ENCODE peak calls at places on chromosome 2, in seven cellular contexts. One of them, this sample, is unnamed.

GRCh38 chr2:232593931-232594330 is 39.5 kb upstream of the EFHD1 start:
- DNase-seq in stimulated activated CD4-positive, alpha-beta T cell treated with anti-CD3 and anti-CD28 coated beads, Interleukin-4, amount 100 ng/mL, for 48 hours: no peak
- DNase-seq in right lobe of liver: no peak
- DNase-seq in activated CD4-positive, CD25-positive, alpha-beta regulatory T cell: no peak
- DNase-seq in naive thymus-derived CD4-positive, alpha-beta T cell: no peak
- DNase-seq in stimulated activated naive CD8-positive, alpha-beta T cell treated with anti-CD3 and anti-CD28 coated beads, Interleukin-15, amount 100 ng/mL, for 72 hours: no peak
- DNase-seq in KBM-7: no peak
- DNase-seq in this sample: no peak

GRCh38 chr2:71997843-71998242 is 149.8 kb downstream of the CYP26B1 start:
- DNase-seq in stimulated activated CD4-positive, alpha-beta T cell treated with anti-CD3 and anti-CD28 coated beads, Interleukin-4, amount 100 ng/mL, for 48 hours: no peak
- DNase-seq in right lobe of liver: no peak
- DNase-seq in activated CD4-positive, CD25-positive, alpha-beta regulatory T cell: no peak
- DNase-seq in naive thymus-derived CD4-positive, alpha-beta T cell: no peak
- DNase-seq in stimulated activated naive CD8-positive, alpha-beta T cell treated with anti-CD3 and anti-CD28 coated beads, Interleukin-15, amount 100 ng/mL, for 72 hours: no peak
- DNase-seq in KBM-7: no peak
- DNase-seq in this sample: no peak

GRCh38 chr2:234137400-234138014 is 87.0 kb downstream of the SPP2 start:
- DNase-seq in stimulated activated CD4-positive, alpha-beta T cell treated with anti-CD3 and anti-CD28 coated beads, Interleukin-4, amount 100 ng/mL, for 48 hours: no peak
- DNase-seq in right lobe of liver: no peak
- DNase-seq in activated CD4-positive, CD25-positive, alpha-beta regulatory T cell: no peak
- DNase-seq in naive thymus-derived CD4-positive, alpha-beta T cell: peak
- DNase-seq in stimulated activated naive CD8-positive, alpha-beta T cell treated with anti-CD3 and anti-CD28 coated beads, Interleukin-15, amount 100 ng/mL, for 72 hours: no peak
- DNase-seq in KBM-7: no peak
- DNase-seq in this sample: no peak

GRCh38 chr2:230942920-230943896 is 18.2 kb upstream of the GPR55 start:
- DNase-seq in stimulated activated CD4-positive, alpha-beta T cell treated with anti-CD3 and anti-CD28 coated beads, Interleukin-4, amount 100 ng/mL, for 48 hours: peak
- DNase-seq in right lobe of liver: no peak
- DNase-seq in activated CD4-positive, CD25-positive, alpha-beta regulatory T cell: no peak
- DNase-seq in naive thymus-derived CD4-positive, alpha-beta T cell: no peak
- DNase-seq in stimulated activated naive CD8-positive, alpha-beta T cell treated with anti-CD3 and anti-CD28 coated beads, Interleukin-15, amount 100 ng/mL, for 72 hours: peak
- DNase-seq in KBM-7: peak
- DNase-seq in this sample: peak

GRCh38 chr2:24439971-24440340 is 51.1 kb upstream of the NCOA1 start:
- DNase-seq in stimulated activated CD4-positive, alpha-beta T cell treated with anti-CD3 and anti-CD28 coated beads, Interleukin-4, amount 100 ng/mL, for 48 hours: no peak
- DNase-seq in right lobe of liver: no peak
- DNase-seq in activated CD4-positive, CD25-positive, alpha-beta regulatory T cell: no peak
- DNase-seq in naive thymus-derived CD4-positive, alpha-beta T cell: no peak
- DNase-seq in stimulated activated naive CD8-positive, alpha-beta T cell treated with anti-CD3 and anti-CD28 coated beads, Interleukin-15, amount 100 ng/mL, for 72 hours: no peak
- DNase-seq in KBM-7: no peak
- DNase-seq in this sample: no peak

GRCh38 chr2:101720732-101721131 is 23.2 kb downstream of the MAP4K4 start:
- DNase-seq in stimulated activated CD4-positive, alpha-beta T cell treated with anti-CD3 and anti-CD28 coated beads, Interleukin-4, amount 100 ng/mL, for 48 hours: no peak
- DNase-seq in right lobe of liver: no peak
- DNase-seq in activated CD4-positive, CD25-positive, alpha-beta regulatory T cell: no peak
- DNase-seq in naive thymus-derived CD4-positive, alpha-beta T cell: no peak
- DNase-seq in stimulated activated naive CD8-positive, alpha-beta T cell treated with anti-CD3 and anti-CD28 coated beads, Interleukin-15, amount 100 ng/mL, for 72 hours: no peak
- DNase-seq in KBM-7: no peak
- DNase-seq in this sample: no peak

GRCh38 chr2:9918275-9918674 is 33.2 kb upstream of the GRHL1 start:
- DNase-seq in stimulated activated CD4-positive, alpha-beta T cell treated with anti-CD3 and anti-CD28 coated beads, Interleukin-4, amount 100 ng/mL, for 48 hours: no peak
- DNase-seq in right lobe of liver: no peak
- DNase-seq in activated CD4-positive, CD25-positive, alpha-beta regulatory T cell: no peak
- DNase-seq in naive thymus-derived CD4-positive, alpha-beta T cell: no peak
- DNase-seq in stimulated activated naive CD8-positive, alpha-beta T cell treated with anti-CD3 and anti-CD28 coated beads, Interleukin-15, amount 100 ng/mL, for 72 hours: no peak
- DNase-seq in KBM-7: no peak
- DNase-seq in this sample: no peak

GRCh38 chr2:144079808-144080207 is 440.1 kb downstream of the ZEB2 start:
- DNase-seq in stimulated activated CD4-positive, alpha-beta T cell treated with anti-CD3 and anti-CD28 coated beads, Interleukin-4, amount 100 ng/mL, for 48 hours: no peak
- DNase-seq in right lobe of liver: no peak
- DNase-seq in activated CD4-positive, CD25-positive, alpha-beta regulatory T cell: no peak
- DNase-seq in naive thymus-derived CD4-positive, alpha-beta T cell: no peak
- DNase-seq in stimulated activated naive CD8-positive, alpha-beta T cell treated with anti-CD3 and anti-CD28 coated beads, Interleukin-15, amount 100 ng/mL, for 72 hours: no peak
- DNase-seq in KBM-7: no peak
- DNase-seq in this sample: no peak

GRCh38 chr2:36633470-36634092 is 35.6 kb upstream of the FEZ2 start:
- DNase-seq in stimulated activated CD4-positive, alpha-beta T cell treated with anti-CD3 and anti-CD28 coated beads, Interleukin-4, amount 100 ng/mL, for 48 hours: no peak
- DNase-seq in right lobe of liver: no peak
- DNase-seq in activated CD4-positive, CD25-positive, alpha-beta regulatory T cell: no peak
- DNase-seq in naive thymus-derived CD4-positive, alpha-beta T cell: no peak
- DNase-seq in stimulated activated naive CD8-positive, alpha-beta T cell treated with anti-CD3 and anti-CD28 coated beads, Interleukin-15, amount 100 ng/mL, for 72 hours: no peak
- DNase-seq in KBM-7: no peak
- DNase-seq in this sample: no peak